ENCODE peak calls at places on chromosome 6, in four cellular contexts. M is endothelial cell, X is fibroblast of mammary gland, N is A549. A is an unnamed sample.

GRCh38 chr6:32816746-32817204 is at the start of gene HLA-DOB:
- DNase-seq in M (no peak), X (peak), N (no peak), A (peak)

GRCh38 chr6:149162924-149163323 is 154.6 kb upstream of the TAB2 start:
- DNase-seq in M (no peak), X (no peak), N (no peak), A (no peak)

GRCh38 chr6:125636671-125637070 is 112.8 kb upstream of the HEY2 start:
- DNase-seq in M (no peak), X (no peak), N (no peak), A (no peak)

GRCh38 chr6:14177413-14178082 is 60.0 kb downstream of the CD83 start:
- DNase-seq in M (no peak), X (peak), N (no peak), A (no peak)

GRCh38 chr6:3844097-3844463 is 5.1 kb upstream of the FAM50B start:
- DNase-seq in M (no peak), X (peak), N (no peak), A (no peak)

GRCh38 chr6:25279748-25280616 is 808 bp downstream of the CARMIL1 start:
- DNase-seq in M (peak), X (no peak), N (peak), A (peak)

GRCh38 chr6:52362443-52363221 is 681 bp downstream of the PAQR8 start:
- DNase-seq in M (peak), X (peak), N (peak), A (peak)

GRCh38 chr6:102417368-102417767 is 1023.9 kb downstream of the GRIK2 start:
- DNase-seq in M (no peak), X (no peak), N (no peak), A (no peak)

GRCh38 chr6:122930252-122931180 is 65.5 kb upstream of the CLVS2 start:
- DNase-seq in M (no peak), X (no peak), N (no peak), A (no peak)

GRCh38 chr6:168528457-168529095 is 87.6 kb downstream of the SMOC2 start:
- DNase-seq in M (no peak), X (peak), N (no peak), A (no peak)

GRCh38 chr6:90294614-90294988 is 2.0 kb downstream of the BACH2 start:
- DNase-seq in M (no peak), X (no peak), N (no peak), A (no peak)

GRCh38 chr6:152463183-152463582 is 174.0 kb downstream of the SYNE1 start:
- DNase-seq in M (no peak), X (no peak), N (no peak), A (no peak)

GRCh38 chr6:126396131-126396530 is 56.2 kb downstream of the CENPW start:
- DNase-seq in M (no peak), X (peak), N (no peak), A (no peak)

GRCh38 chr6:158220786-158221442 is 52.8 kb downstream of the GTF2H5 start:
- DNase-seq in M (peak), X (peak), N (peak), A (peak)

GRCh38 chr6:53043626-53044025 is 21.6 kb upstream of the FBXO9 start:
- DNase-seq in M (no peak), X (no peak), N (no peak), A (no peak)

GRCh38 chr6:166005846-166006592 is 161.6 kb downstream of the TBXT start:
- DNase-seq in M (no peak), X (peak), N (peak), A (no peak)

GRCh38 chr6:3195695-3196497 is 31.6 kb downstream of the TUBB2B start:
- DNase-seq in M (no peak), X (peak), N (peak), A (no peak)

GRCh38 chr6:37239950-37240713 is 17.4 kb upstream of the TBC1D22B start:
- DNase-seq in M (no peak), X (peak), N (no peak), A (peak)

GRCh38 chr6:89048985-89049384 is 31.6 kb upstream of the PNRC1 start:
- DNase-seq in M (no peak), X (peak), N (no peak), A (no peak)

GRCh38 chr6:136138003-136138402 is 112.1 kb downstream of the MTFR2 start:
- DNase-seq in M (no peak), X (no peak), N (no peak), A (no peak)
- TF ChIP-seq CTCF in M (no peak), X (no peak), N (no peak), A (no peak)

DNA sequence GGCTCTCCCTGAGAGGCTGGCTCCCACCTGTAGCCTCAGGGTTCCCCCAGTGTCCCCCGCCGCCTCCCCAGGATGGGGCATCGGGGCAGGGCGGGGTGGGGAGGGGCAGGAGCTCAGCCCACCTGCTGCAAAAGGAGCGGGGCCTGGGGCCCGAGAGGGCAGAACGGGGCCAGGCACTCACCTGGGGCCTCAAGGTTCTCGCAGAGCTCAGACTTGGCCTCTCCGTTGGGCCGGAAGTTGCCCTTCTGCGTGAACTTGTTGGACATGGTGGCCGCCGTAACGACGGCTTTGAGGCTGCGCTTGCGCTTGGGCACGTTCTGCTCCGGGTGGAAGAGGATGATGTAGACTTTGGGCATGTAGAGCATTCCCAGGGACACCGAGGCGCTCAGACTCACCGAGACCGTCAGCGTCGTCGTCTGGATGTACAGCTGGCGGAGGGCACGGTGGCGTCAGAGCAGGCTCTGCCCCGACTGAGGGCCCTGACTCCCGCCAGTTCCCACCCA is 117.9 kb downstream of the GRM4 start:
- DNase-seq in M (no peak), X (no peak), N (no peak), A (no peak)
- TF ChIP-seq CTCF in M (peak), X (no peak), N (no peak), A (no peak)

GRCh38 chr6:131251593-131252204 is 116.4 kb downstream of the AKAP7 start:
- DNase-seq in M (no peak), X (no peak), N (no peak), A (no peak)

GRCh38 chr6:131255434-131255833 is 120.2 kb downstream of the AKAP7 start:
- DNase-seq in M (no peak), X (no peak), N (no peak), A (no peak)

GRCh38 chr6:131255911-131256310 is 120.6 kb downstream of the AKAP7 start:
- DNase-seq in M (no peak), X (no peak), N (no peak), A (no peak)

GRCh38 chr6:131244942-131245341 is 109.7 kb downstream of the AKAP7 start:
- DNase-seq in M (no peak), X (no peak), N (no peak), A (no peak)

DNA sequence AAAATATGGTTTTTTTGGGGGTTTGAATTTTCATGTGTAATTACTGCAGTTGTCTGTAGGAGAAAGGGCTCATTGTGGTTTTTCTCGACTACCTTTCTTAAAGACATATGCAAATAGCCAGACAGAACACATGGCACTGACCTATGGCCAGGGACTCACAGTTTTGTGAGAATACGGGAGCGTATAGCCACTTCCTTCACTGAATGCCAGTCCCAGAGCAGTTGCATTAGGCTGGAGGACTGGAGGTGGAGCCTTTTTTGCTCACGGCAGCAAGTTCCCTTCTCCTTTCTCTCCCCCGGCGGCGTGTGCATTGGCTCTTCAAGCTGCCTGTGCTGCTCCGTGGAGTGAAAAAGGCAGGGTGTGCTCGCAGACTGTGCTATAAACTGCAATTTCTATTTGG is 114.9 kb downstream of the AKAP7 start:
- DNase-seq in M (peak), X (peak), N (no peak), A (no peak)
- TF ChIP-seq CTCF in M (no peak), X (no peak), N (no peak), A (no peak)

GRCh38 chr6:30720738-30721197 is 616 bp downstream of the TUBB start:
- DNase-seq in M (peak), X (peak), N (no peak), A (no peak)

GRCh38 chr6:30719356-30719755 is 796 bp upstream of the TUBB start:
- DNase-seq in M (no peak), X (no peak), N (no peak), A (no peak)

GRCh38 chr6:30722280-30723112 is 2.3 kb downstream of the TUBB start:
- DNase-seq in M (peak), X (peak), N (peak), A (peak)

GRCh38 chr6:30719791-30720737 is at the start of gene TUBB:
- DNase-seq in M (peak), X (peak), N (peak), A (peak)

DNA sequence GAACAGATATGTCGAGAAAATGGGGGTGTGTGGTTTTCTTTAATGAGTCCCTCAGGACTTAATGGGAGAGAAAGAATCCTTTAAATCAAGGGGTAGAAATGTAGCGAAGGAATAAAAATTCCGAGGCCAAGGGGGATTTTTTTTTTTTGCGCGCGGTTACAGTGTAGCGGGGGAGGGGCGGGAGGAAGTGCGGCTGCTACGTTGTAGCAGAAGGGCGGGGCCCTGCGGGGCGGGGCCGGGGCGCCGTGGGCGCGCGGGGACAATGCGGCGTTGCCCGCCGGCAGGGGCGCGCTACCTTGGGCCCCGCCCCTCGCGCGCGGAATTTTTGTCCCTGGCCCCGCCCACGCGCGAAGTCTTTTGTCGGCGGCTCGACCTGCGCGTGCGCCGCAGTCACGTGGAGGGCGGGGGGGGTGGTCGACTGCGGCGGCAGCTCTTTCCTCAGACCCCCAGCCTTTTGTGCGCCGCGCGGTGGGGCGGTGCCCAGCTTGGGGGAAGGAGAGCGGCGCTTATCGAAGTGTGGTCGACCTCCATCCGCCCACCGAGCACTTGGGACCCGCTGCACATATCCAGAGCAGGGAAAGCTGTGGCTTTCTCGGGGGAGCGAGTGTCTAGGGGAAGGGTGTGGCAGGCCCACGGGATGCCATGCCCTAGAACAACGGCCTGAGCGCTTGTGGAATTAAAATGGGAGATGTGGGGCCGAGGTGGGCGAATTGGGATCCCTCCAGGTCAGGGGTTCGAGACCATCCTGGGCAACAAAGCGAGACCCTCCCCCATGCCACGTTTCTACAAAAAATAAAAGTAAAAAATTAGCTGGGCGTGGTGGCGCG is 1.3 kb downstream of the TUBB start:
- DNase-seq in M (peak), X (peak), N (no peak), A (peak)
- TF ChIP-seq CTCF in M (peak), X (no peak), N (no peak), A (peak)

GRCh38 chr6:109397020-109397419 is 14.8 kb upstream of the CD164 start:
- DNase-seq in M (no peak), X (peak), N (no peak), A (no peak)
- TF ChIP-seq CTCF in M (no peak), X (peak), N (peak), A (no peak)

GRCh38 chr6:15443119-15443518 is 197.2 kb downstream of the JARID2 start:
- DNase-seq in M (no peak), X (peak), N (no peak), A (no peak)
- TF ChIP-seq CTCF in M (no peak), X (no peak), N (no peak), A (no peak)

GRCh38 chr6:20789162-20789561 is 254.9 kb downstream of the CDKAL1 start:
- DNase-seq in M (no peak), X (peak), N (no peak), A (no peak)
- TF ChIP-seq CTCF in M (no peak), X (peak), N (peak), A (no peak)

DNA sequence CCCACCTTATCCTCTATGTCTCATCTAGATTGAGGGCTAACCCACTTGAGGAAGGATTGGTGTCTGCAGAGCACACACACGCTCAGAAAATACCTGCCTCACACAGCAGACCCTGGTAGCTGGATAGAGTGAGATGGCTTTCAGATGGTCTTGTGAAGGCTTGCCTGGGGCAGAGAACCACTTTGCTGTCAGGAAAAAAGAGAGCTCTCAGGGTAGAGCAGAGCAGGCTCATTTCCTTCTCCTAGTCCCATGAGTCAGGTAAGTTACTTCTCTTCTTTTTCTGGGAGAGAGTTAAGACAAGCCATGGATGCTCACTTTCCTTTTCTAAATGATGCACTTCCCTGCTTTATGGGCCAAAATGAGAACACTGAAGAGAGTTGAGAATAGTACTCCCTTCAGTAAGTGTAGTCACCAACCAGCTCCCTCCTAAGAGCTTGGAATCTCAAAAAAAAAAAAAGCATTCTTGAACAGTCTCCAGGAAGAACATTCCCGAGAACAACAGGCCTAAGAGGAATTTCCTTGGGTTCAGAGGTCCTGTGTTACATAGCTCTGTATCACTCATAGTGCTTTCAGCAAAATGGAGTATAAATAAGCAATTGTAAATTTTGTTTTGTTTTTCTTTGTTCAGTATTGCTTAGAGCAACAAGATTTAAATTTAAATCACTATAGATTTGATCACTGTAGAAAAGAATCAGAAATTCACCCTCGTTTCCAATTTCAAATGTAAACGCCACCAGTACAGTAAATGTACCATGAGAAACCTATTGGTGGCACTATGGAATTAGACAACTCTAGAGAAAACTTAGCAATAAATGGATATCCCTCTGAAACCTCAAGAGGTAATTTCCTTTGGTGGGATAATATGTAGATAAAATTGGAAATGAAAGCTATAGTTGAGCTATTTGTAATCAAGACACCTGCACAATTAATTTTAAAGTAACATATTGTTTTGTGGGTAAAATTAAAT is 530.3 kb downstream of the RFPL4B start:
- DNase-seq in M (no peak), X (peak), N (no peak), A (no peak)
- TF ChIP-seq CTCF in M (no peak), X (peak), N (no peak), A (no peak)

A was measured in GM13976.